ENCODE peak calls at places on chromosomes 2 and 18, in five cellular contexts. G is mucosa of descending colon, F is neural crest cell, Q is GM04504, S is Right ventricle myocardium superior. K is an unnamed sample.

GRCh38 chr18:31489311-31489710 is 8.7 kb upstream of the DSG2 start:
- DNase-seq in G (no peak), Q (no peak), S (no peak), F (no peak), K (no peak)

GRCh38 chr2:194815475-194815874 is 841.6 kb upstream of the SLC39A10 start:
- DNase-seq in F (no peak), G (no peak), S (no peak), Q (no peak), K (no peak)

GRCh38 chr2:138086556-138086955 is 122.3 kb downstream of the HNMT start:
- DNase-seq in G (no peak), Q (no peak), F (no peak), S (no peak), K (no peak)

GRCh38 chr2:70344195-70344594 is 42.3 kb upstream of the FAM136A start:
- DNase-seq in Q (no peak), F (no peak), G (no peak), S (no peak), K (no peak)

GRCh38 chr2:94986392-94986963 is 39.0 kb upstream of the MAL start:
- DNase-seq in F (peak), Q (peak), G (no peak), S (no peak), K (peak)

GRCh38 chr2:23269747-23270146 is 115.2 kb upstream of the KLHL29 start:
- DNase-seq in G (no peak), S (no peak), F (no peak), Q (no peak), K (no peak)

GRCh38 chr18:42274488-42275137 is 319.6 kb downstream of the PIK3C3 start:
- DNase-seq in F (no peak), Q (peak), G (no peak), S (no peak), K (no peak)

GRCh38 chr2:8597526-8598225 is 84.2 kb upstream of the ID2 start:
- DNase-seq in G (no peak), Q (no peak), S (no peak), F (no peak), K (no peak)

GRCh38 chr2:106165064-106165463 is 29.0 kb downstream of the UXS1 start:
- DNase-seq in G (no peak), Q (no peak), S (no peak), F (no peak), K (no peak)

GRCh38 chr2:726158-726557 is 49.0 kb upstream of the TMEM18 start:
- DNase-seq in Q (no peak), S (no peak), G (no peak), F (no peak), K (no peak)

GRCh38 chr2:231191896-231192872 is 6.2 kb upstream of the ARMC9 start:
- DNase-seq in Q (peak), G (peak), S (peak), F (peak), K (peak)

GRCh38 chr2:220930542-220931076 is 641.5 kb downstream of the EPHA4 start:
- DNase-seq in S (no peak), G (no peak), F (no peak), Q (no peak), K (no peak)

GRCh38 chr2:150133623-150134022 is 353.8 kb downstream of the RND3 start:
- DNase-seq in F (no peak), G (no peak), S (no peak), Q (peak), K (peak)

GRCh38 chr2:187150667-187151066 is 297.4 kb downstream of the CALCRL start:
- DNase-seq in Q (no peak), F (no peak), G (no peak), S (no peak), K (no peak)

GRCh38 chr2:8352300-8352699 is 329.6 kb upstream of the ID2 start:
- DNase-seq in Q (no peak), F (no peak), G (no peak), S (no peak), K (no peak)

GRCh38 chr18:9478545-9478944 is 3.2 kb downstream of the RALBP1 start:
- DNase-seq in F (no peak), G (no peak), S (no peak), Q (no peak), K (no peak)

GRCh38 chr18:3703732-3704176 is 253.8 kb downstream of the TGIF1 start:
- DNase-seq in S (peak), G (no peak), Q (peak), F (peak), K (peak)

GRCh38 chr18:6414118-6414722 is 491 bp downstream of the L3MBTL4 start:
- DNase-seq in S (peak), Q (no peak), G (peak), F (peak), K (no peak)

GRCh38 chr2:25301453-25302352 is 40.0 kb downstream of the DNMT3A start:
- DNase-seq in F (no peak), Q (peak), S (no peak), G (peak), K (no peak)

GRCh38 chr2:43178602-43179542 is 47.5 kb downstream of the ZFP36L2 start:
- DNase-seq in S (peak), Q (peak), G (peak), F (no peak), K (peak)